ENCODE peak calls at places on chromosomes 7 and 10, in five cellular contexts. O is CD8-positive, alpha-beta memory T cell; S is DMS53; K is lower leg skin; H is CD4-positive, alpha-beta memory T cell. Y is an unnamed sample.

GRCh38 chr7:92731327-92732063 is 104.9 kb downstream of the CDK6 start:
- DNase-seq in O (no peak), K (no peak), S (no peak), H (no peak), Y (no peak)

GRCh38 chr10:75071164-75071489 is 40.3 kb upstream of the SAMD8 start:
- DNase-seq in O (no peak), K (no peak), S (no peak), H (no peak), Y (no peak)

GRCh38 chr7:131738066-131738465 is 181.6 kb upstream of the PODXL start:
- DNase-seq in S (no peak), O (no peak), K (no peak), H (no peak), Y (no peak)

GRCh38 chr10:83083866-83084265 is 1055.4 kb upstream of the GHITM start:
- DNase-seq in S (peak), O (no peak), K (no peak), H (no peak), Y (no peak)

GRCh38 chr10:12533151-12533550 is 183.8 kb downstream of the CAMK1D start:
- DNase-seq in S (no peak), K (no peak), H (no peak), O (no peak), Y (no peak)

GRCh38 chr10:114334301-114334700 is 70.0 kb downstream of the AFAP1L2 start:
- DNase-seq in O (no peak), H (no peak), S (no peak), K (no peak), Y (no peak)

GRCh38 chr10:60646966-60647796 is 131.1 kb upstream of the CDK1 start:
- DNase-seq in S (peak), K (peak), O (peak), H (peak), Y (peak)

GRCh38 chr7:5780801-5781496 is 514 bp downstream of the RNF216 start:
- DNase-seq in S (peak), O (no peak), K (no peak), H (no peak), Y (no peak)

GRCh38 chr10:113585949-113586348 is 33.1 kb downstream of the HABP2 start:
- DNase-seq in K (no peak), S (peak), O (no peak), H (no peak), Y (no peak)

GRCh38 chr10:9244880-9245279 is 1190.4 kb downstream of the GATA3 start:
- DNase-seq in K (no peak), S (no peak), H (no peak), O (no peak), Y (no peak)

GRCh38 chr10:122494173-122494820 is 32.9 kb downstream of the HTRA1 start:
- DNase-seq in S (no peak), H (no peak), K (no peak), O (no peak), Y (no peak)

GRCh38 chr7:3805151-3805550 is 504.1 kb downstream of the SDK1 start:
- DNase-seq in O (no peak), S (no peak), H (no peak), K (no peak), Y (no peak)

GRCh38 chr10:127694580-127695193 is 42.3 kb upstream of the FOXI2 start:
- DNase-seq in H (no peak), K (no peak), O (no peak), S (peak), Y (peak)

GRCh38 chr7:85823379-85823778 is 636.5 kb upstream of the SEMA3D start:
- DNase-seq in H (no peak), K (no peak), O (no peak), S (no peak), Y (no peak)

GRCh38 chr10:124588736-124589451 is 127.3 kb downstream of the LHPP start:
- DNase-seq in S (peak), H (no peak), K (no peak), O (no peak), Y (no peak)

GRCh38 chr10:5775705-5776104 is 37.5 kb downstream of the GDI2 start:
- DNase-seq in H (peak), O (peak), K (no peak), S (no peak), Y (no peak)

GRCh38 chr10:78149193-78149592 is 115.5 kb downstream of the RPS24 start:
- DNase-seq in H (no peak), K (no peak), S (peak), O (no peak), Y (no peak)

GRCh38 chr7:128954830-128955797 is 17.4 kb downstream of the IRF5 start:
- DNase-seq in S (peak), O (no peak), K (no peak), H (no peak), Y (no peak)

GRCh38 chr10:126933116-126933515 is 27.9 kb downstream of the DOCK1 start:
- DNase-seq in K (no peak), H (no peak), S (no peak), O (no peak), Y (no peak)

GRCh38 chr10:98425511-98426352 is 10.8 kb upstream of the PYROXD2 start:
- DNase-seq in O (peak), S (peak), H (peak), K (no peak), Y (no peak)

GRCh38 chr7:42661312-42661711 is 250.6 kb downstream of the C7orf25 start:
- DNase-seq in S (peak), H (no peak), K (no peak), O (no peak), Y (no peak)

GRCh38 chr10:34290412-34291082 is 524.5 kb downstream of the PARD3 start:
- DNase-seq in O (no peak), K (peak), H (no peak), S (no peak), Y (no peak)

GRCh38 chr7:88147341-88147740 is 72.5 kb downstream of the SRI start:
- DNase-seq in K (no peak), O (no peak), S (no peak), H (no peak), Y (no peak)

GRCh38 chr10:132846631-132847415 is 60.9 kb upstream of the NKX6-2 start:
- DNase-seq in O (no peak), S (no peak), H (no peak), K (no peak), Y (no peak)

GRCh38 chr10:78298835-78299234 is 265.2 kb downstream of the RPS24 start:
- DNase-seq in H (no peak), S (no peak), K (no peak), O (no peak), Y (no peak)

GRCh38 chr7:156374335-156374734 is 266.2 kb upstream of the RNF32 start:
- DNase-seq in K (no peak), O (no peak), S (no peak), H (no peak), Y (no peak)

GRCh38 chr10:24483701-24484100 is 240.0 kb downstream of the ARHGAP21 start:
- DNase-seq in K (peak), H (no peak), S (peak), O (no peak), Y (no peak)

GRCh38 chr7:106521115-106521514 is 139.8 kb downstream of the CCDC71L start:
- DNase-seq in S (peak), H (no peak), K (no peak), O (no peak), Y (no peak)

GRCh38 chr10:14024349-14025202 is 306.1 kb downstream of the FRMD4A start:
- DNase-seq in S (no peak), O (no peak), H (no peak), K (peak), Y (no peak)

GRCh38 chr10:117320050-117320665 is 55.1 kb downstream of the PDZD8 start:
- DNase-seq in K (no peak), O (no peak), H (peak), S (peak), Y (no peak)

GRCh38 chr7:130157700-130158099 is 47.5 kb downstream of the TMEM209 start:
- DNase-seq in O (no peak), H (no peak), K (no peak), S (no peak), Y (no peak)

GRCh38 chr10:93751832-93752231 is 5.9 kb upstream of the LGI1 start:
- DNase-seq in K (no peak), H (peak), S (peak), O (no peak), Y (no peak)

GRCh38 chr10:22615819-22616499 is 98.4 kb downstream of the PIP4K2A start:
- DNase-seq in H (peak), K (no peak), O (peak), S (peak), Y (no peak)

GRCh38 chr7:90250601-90251303 is 5.8 kb downstream of the CFAP69 start:
- DNase-seq in O (no peak), H (no peak), K (no peak), S (no peak), Y (no peak)

GRCh38 chr10:43943119-43943824 is 294.6 kb upstream of the ZNF32 start:
- DNase-seq in O (no peak), K (no peak), H (no peak), S (no peak), Y (no peak)

GRCh38 chr10:70272925-70273316 is 10.9 kb downstream of the NPFFR1 start:
- DNase-seq in S (peak), H (peak), O (peak), K (no peak), Y (no peak)

Y was measured in NCI-H1092.